ENCODE peak calls at places on chromosomes 4 and X, in seven cellular contexts. R is neural progenitor cell, L is IMR-90, S is neuronal stem cell, J is Karpas-422, X is fibroblast of lung, A is GM23248. V is an unnamed sample. For H3K9me3, the result is how much of the 10 kb centered on the place peaks cover.

GRCh38 chr4:65943076-65943475 is 272.8 kb upstream of the EPHA5 start:
- DNase-seq in S (peak), X (peak), L (no peak), R (peak), J (no peak), A (peak), V (peak)

GRCh38 chr4:30543057-30543456 is 177.1 kb upstream of the PCDH7 start:
- DNase-seq in R (peak), L (no peak), A (no peak), X (no peak), J (no peak), S (peak), V (no peak)

GRCh38 chrX:82230013-82230412 is 1028.1 kb downstream of the SH3BGRL start:
- DNase-seq in X (no peak), R (no peak), L (no peak), S (no peak), J (no peak), A (no peak), V (no peak)

GRCh38 chrX:152988536-152989291 is 5.2 kb downstream of the PNMA5 start:
- DNase-seq in J (no peak), L (no peak), S (no peak), X (no peak), R (no peak), A (no peak), V (no peak)

GRCh38 chrX:38800981-38801845 is at the start of gene MID1IP1:
- DNase-seq in R (peak), X (peak), A (peak), S (peak), L (peak), J (no peak), V (peak)

GRCh38 chrX:68684291-68684918 is 36.9 kb downstream of the STARD8 start:
- DNase-seq in S (no peak), J (no peak), L (no peak), R (no peak), X (no peak), A (no peak), V (no peak)

GRCh38 chrX:40095588-40096394 is 2.0 kb downstream of the BCOR start:
- DNase-seq in A (peak), L (no peak), J (peak), S (no peak), R (peak), X (no peak), V (no peak)

GRCh38 chrX:47802589-47802988 is 34.1 kb upstream of the ZNF81 start:
- DNase-seq in L (peak), X (no peak), S (no peak), R (no peak), J (no peak), A (peak), V (no peak)

GRCh38 chr4:118276551-118276950 is 76.3 kb downstream of the PRSS12 start:
- DNase-seq in R (no peak), X (no peak), A (no peak), J (no peak), L (no peak), S (no peak), V (no peak)

GRCh38 chr4:118279920-118280432 is 72.8 kb downstream of the PRSS12 start:
- DNase-seq in A (no peak), J (peak), X (no peak), S (no peak), R (no peak), L (no peak), V (no peak)

GRCh38 chr4:118279328-118279727 is 73.5 kb downstream of the PRSS12 start:
- DNase-seq in X (peak), A (no peak), L (no peak), J (peak), S (no peak), R (no peak), V (no peak)

GRCh38 chr4:118278473-118279274 is 74.1 kb downstream of the PRSS12 start:
- DNase-seq in S (peak), L (peak), R (peak), A (peak), X (peak), J (peak), V (peak)

DNA sequence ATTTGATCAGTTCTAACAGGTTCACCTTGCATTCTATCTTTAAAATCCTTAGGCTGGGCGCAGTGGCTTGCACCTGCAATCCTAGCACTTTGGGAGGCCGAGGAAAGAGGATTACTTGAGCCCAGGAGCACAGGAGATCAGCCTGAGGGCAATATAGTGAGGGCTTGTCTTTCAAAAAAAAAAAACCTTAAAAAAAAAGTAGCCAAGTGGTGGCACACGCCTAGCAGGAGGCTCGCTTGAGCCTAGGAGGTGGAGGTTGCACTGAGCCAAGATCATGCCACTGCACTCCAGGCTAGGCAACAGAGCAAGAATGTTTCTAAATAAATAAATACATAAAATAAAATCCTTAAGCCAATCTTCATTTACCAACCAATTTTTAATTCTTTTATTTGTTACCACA is 75.6 kb downstream of the PRSS12 start:
- DNase-seq in S (no peak), J (no peak), A (no peak), X (no peak), L (no peak), R (no peak), V (no peak)
- H3K9ac ChIP-seq in S (no peak), J (no peak), A (no peak), X (no peak), L (no peak), R (no peak), V (no peak)

GRCh38 chrX:150163181-150163930 is 199.8 kb upstream of the MAMLD1 start:
- DNase-seq in X (no peak), S (no peak), J (no peak), A (no peak), R (no peak), L (no peak), V (no peak)
- H3K9me3 ChIP-seq in X (under half), S (under half), J (under half), A (under half), R (under half), L (under half), V (under half)

GRCh38 chr4:26885912-26886274 is 25.3 kb downstream of the STIM2 start:
- DNase-seq in A (no peak), S (no peak), J (peak), X (no peak), L (no peak), R (no peak), V (no peak)
- H3K9ac ChIP-seq in A (no peak), S (no peak), J (peak), X (no peak), L (no peak), R (no peak), V (no peak)

GRCh38 chr4:18961879-18962278 is 940.3 kb upstream of the LCORL start:
- DNase-seq in A (no peak), S (no peak), X (no peak), R (no peak), J (no peak), L (no peak), V (no peak)
- H3K9me3 ChIP-seq in A (under half), S (under half), X (under half), R (under half), J (under half), L (under half), V (under half)

DNA sequence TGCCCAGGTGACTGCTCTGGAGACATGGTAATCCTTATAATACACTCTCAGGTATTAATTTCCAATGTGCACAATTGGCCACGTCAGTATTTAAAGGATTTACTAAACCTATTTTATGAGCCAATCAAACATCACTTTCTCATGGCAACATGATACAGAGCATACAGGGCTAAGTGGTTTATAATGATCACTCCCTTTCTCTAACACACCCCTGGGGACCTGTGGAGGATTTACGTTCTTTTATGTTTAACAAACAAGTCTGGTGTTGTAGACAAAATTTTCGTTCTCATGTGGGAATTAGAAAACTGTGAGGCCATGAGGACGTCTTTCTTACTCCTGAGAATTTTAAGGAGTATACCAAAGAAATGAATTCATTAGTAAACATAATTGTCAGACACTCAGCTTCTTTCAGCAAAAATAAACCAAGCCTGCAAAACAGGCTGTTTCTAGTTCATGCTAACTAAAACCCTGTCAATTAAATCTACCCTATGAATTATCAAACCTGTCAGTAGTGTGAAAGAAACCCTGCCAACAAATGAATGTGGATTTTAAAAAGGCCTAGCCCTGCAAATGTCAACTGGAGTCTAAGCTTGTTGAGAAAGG is 155.8 kb downstream of the PDGFC start:
- DNase-seq in L (no peak), S (no peak), J (no peak), R (no peak), X (no peak), A (no peak), V (no peak)
- H3K9ac ChIP-seq in L (no peak), S (no peak), J (no peak), R (no peak), X (no peak), A (no peak), V (no peak)

DNA sequence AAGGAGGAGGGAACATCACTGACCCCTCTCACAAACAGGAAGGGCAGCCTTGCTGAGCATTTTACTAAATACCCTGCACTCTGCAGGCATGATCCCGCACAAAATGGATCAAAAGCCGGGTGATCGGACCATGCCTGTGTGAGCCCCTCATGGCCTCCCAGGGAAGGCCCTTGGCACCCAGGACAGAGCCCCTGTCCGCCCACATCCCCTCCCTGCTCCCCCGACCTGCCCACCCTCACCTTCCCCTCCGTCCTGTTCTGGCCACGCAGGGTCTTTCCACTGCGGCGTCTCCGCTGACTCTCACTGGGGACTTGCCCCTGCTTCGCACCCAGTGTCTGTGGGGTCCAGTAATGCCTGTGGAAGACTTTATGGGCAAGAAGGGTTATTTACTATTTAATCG is 105.0 kb downstream of the HMX1 start:
- DNase-seq in L (no peak), X (no peak), J (no peak), R (no peak), A (no peak), S (no peak), V (no peak)
- H3K9me3 ChIP-seq in L (under half), X (under half), J (under half), R (under half), A (under half), S (under half), V (under half)

GRCh38 chr4:38858097-38858420 is 1.4 kb upstream of the TLR6 start:
- DNase-seq in J (no peak), S (no peak), R (no peak), X (no peak), A (no peak), L (no peak), V (no peak)

GRCh38 chr4:38859501-38859900 is 2.9 kb upstream of the TLR6 start:
- DNase-seq in L (no peak), S (no peak), X (no peak), R (no peak), J (no peak), A (no peak), V (no peak)

GRCh38 chr4:38856524-38857337 is at the start of gene TLR6:
- DNase-seq in S (peak), L (peak), J (peak), R (peak), A (peak), X (peak), V (peak)

GRCh38 chr4:38856046-38856445 is 571 bp downstream of the TLR6 start:
- DNase-seq in S (no peak), L (no peak), J (peak), R (no peak), X (no peak), A (no peak), V (no peak)

DNA sequence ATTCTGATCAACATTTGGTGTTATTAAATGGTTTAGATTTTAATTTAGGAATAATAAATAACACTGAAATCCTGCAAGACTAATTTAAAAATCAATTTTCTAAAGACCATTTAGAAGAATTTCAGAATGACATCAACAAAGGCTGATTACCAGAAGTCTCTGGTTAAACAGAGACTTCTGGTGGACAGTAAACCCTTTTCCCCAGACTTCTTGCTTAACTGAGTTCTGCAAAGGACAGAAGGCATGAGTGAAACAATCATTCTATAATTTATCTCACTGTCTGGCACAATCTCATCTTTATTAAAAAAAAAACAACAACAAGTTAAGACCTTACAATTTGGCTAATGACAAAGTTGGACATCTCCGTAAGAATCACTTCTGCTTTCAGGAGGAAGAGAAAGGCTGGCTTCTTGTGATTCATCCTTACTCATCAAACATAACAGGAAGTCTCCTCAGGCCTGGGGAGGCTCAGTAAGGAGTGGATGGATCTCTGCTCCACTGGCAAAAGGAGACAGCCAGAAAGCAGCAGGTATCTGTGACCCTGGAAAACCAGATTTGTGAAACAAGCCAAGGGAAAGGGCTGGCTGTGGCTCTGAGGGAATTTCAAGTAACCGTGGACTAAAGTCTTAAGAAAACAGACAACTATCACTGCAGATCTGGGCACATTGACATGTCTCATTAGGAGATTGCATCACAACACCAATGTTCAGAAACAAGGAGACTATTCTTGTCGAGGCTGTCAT is 908 bp upstream of the TLR6 start:
- DNase-seq in A (peak), L (peak), S (no peak), J (peak), X (peak), R (no peak), V (no peak)
- H3K9ac ChIP-seq in A (peak), L (peak), S (no peak), J (peak), X (no peak), R (no peak), V (no peak)

GRCh38 chrX:99461223-99461622 is 948.9 kb downstream of the PCDH19 start:
- DNase-seq in J (no peak), L (no peak), S (no peak), A (no peak), X (no peak), R (no peak), V (no peak)
- H3K9me3 ChIP-seq in J (under half), L (under half), S (under half), A (under half), X (under half), R (under half), V (under half)

DNA sequence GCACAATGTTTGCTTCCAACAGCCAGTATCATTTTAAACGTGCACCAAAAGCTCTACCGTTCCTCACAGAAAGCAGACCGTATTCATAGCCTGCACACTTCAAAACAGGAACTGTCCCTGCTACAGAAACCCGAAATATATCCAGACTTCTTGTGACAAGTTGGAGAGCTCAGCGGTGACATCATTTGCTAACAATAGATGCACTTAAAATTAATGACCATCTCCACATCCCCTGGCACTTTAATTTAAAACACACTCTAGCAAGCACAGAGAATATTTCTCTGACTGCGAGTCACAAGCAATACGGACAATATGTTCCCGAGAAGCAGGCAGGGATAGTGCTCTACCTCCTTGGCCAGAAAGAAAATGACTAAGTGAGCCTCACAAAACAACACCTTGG is 2.5 kb downstream of the NYX start:
- DNase-seq in L (peak), R (no peak), S (no peak), J (peak), X (peak), A (peak), V (no peak)
- H3K9ac ChIP-seq in L (no peak), R (no peak), S (no peak), J (no peak), X (no peak), A (peak), V (peak)

DNA sequence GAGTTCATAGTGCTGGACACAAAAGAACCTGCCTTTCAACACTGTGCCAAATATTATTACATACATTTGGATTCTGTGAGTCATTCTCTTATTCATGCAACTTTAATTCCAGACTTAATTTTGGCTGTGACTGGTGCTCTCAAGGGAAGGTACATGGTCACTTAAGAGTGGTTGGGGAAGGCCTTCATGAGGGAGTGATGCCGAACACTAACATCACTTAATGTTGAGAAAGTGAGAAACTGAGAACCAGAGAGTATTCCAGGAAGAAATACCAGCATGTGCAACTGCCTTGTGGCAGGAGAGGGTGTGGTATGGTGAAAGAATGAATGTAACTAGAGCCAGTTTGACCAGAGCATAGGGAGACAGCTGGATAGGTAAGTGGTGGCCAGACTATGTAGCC is 41.5 kb upstream of the FHDC1 start:
- DNase-seq in A (peak), R (no peak), L (peak), S (no peak), X (peak), J (no peak), V (no peak)
- H3K9me3 ChIP-seq in A (under half), R (under half), L (under half), S (under half), X (under half), J (under half), V (under half)